ENCODE peak calls at places on chromosomes 5 and 9, in six cellular contexts. Q, O, D, N, B and I are unnamed samples.

GRCh38 chr9:94697972-94698581 is 28.4 kb upstream of the AOPEP start:
- DNase-seq in Q (no peak), O (peak), D (no peak), N (peak), B (no peak), I (no peak)

GRCh38 chr9:38047301-38048251 is 21.5 kb downstream of the SHB start:
- DNase-seq in Q (peak), O (peak), D (peak), N (peak), B (peak), I (no peak)

GRCh38 chr5:151208481-151208914 is 15.4 kb downstream of the CCDC69 start:
- DNase-seq in Q (no peak), O (peak), D (no peak), N (no peak), B (no peak), I (peak)

GRCh38 chr5:82044015-82044414 is 72.2 kb downstream of the ATG10 start:
- DNase-seq in Q (peak), O (no peak), D (no peak), N (no peak), B (no peak), I (no peak)

GRCh38 chr9:124017929-124018730 is 6.6 kb downstream of the LHX2 start:
- DNase-seq in Q (no peak), O (peak), D (no peak), N (peak), B (no peak), I (peak)

GRCh38 chr5:142508027-142508426 is 177.9 kb downstream of the FGF1 start:
- DNase-seq in Q (no peak), O (no peak), D (no peak), N (no peak), B (peak), I (no peak)

GRCh38 chr9:31445960-31446359 is 938.5 kb upstream of the ACO1 start:
- DNase-seq in Q (no peak), O (no peak), D (no peak), N (peak), B (no peak), I (no peak)

GRCh38 chr5:154205441-154206117 is 15.0 kb downstream of the GALNT10 start:
- DNase-seq in Q (no peak), O (no peak), D (no peak), N (no peak), B (no peak), I (no peak)

GRCh38 chr9:126893079-126893478 is 21.5 kb upstream of the RALGPS1 start:
- DNase-seq in Q (no peak), O (no peak), D (no peak), N (peak), B (no peak), I (no peak)

GRCh38 chr5:77249475-77249874 is 39.0 kb downstream of the PDE8B start:
- DNase-seq in Q (no peak), O (no peak), D (no peak), N (no peak), B (no peak), I (no peak)

GRCh38 chr5:132086277-132086794 is 12.7 kb downstream of the CSF2 start:
- DNase-seq in Q (no peak), O (no peak), D (peak), N (no peak), B (no peak), I (peak)

GRCh38 chr9:108562176-108562575 is 293.6 kb downstream of the ACTL7B start:
- DNase-seq in Q (no peak), O (no peak), D (no peak), N (no peak), B (no peak), I (no peak)